ENCODE peak calls at places on chromosome 1, in six cellular contexts. One of them, this sample, is unnamed.

GRCh38 chr1:31216016-31216415 is 23.7 kb downstream of the NKAIN1 start:
- DNase-seq in lung: peak; percentile 42
- DNase-seq in GM23338: peak; percentile 55
- DNase-seq in lower lobe of right lung: no peak
- DNase-seq in HAP-1: peak; percentile 84
- DNase-seq in effector memory CD4-positive, alpha-beta T cell: no peak
- DNase-seq in this sample: peak; percentile 56

GRCh38 chr1:207239874-207240273 is 81.6 kb upstream of the CD55 start:
- DNase-seq in GM23338: no peak
- DNase-seq in HAP-1: no peak
- DNase-seq in lower lobe of right lung: no peak
- DNase-seq in lung: peak; percentile 44
- DNase-seq in effector memory CD4-positive, alpha-beta T cell: no peak
- DNase-seq in this sample: no peak

GRCh38 chr1:236142358-236143103 is at the start of gene GPR137B:
- DNase-seq in lung: no peak
- DNase-seq in lower lobe of right lung: peak; percentile 65
- DNase-seq in GM23338: peak; percentile 59
- DNase-seq in effector memory CD4-positive, alpha-beta T cell: peak; percentile 24
- DNase-seq in HAP-1: peak; percentile 71
- DNase-seq in this sample: no peak

GRCh38 chr1:146007048-146007784 is 10.8 kb upstream of the TXNIP start:
- DNase-seq in effector memory CD4-positive, alpha-beta T cell: peak; percentile 60
- DNase-seq in HAP-1: peak; percentile 78
- DNase-seq in GM23338: peak; percentile 87
- DNase-seq in lung: peak; percentile 71
- DNase-seq in lower lobe of right lung: no peak
- DNase-seq in this sample: peak; percentile 65

GRCh38 chr1:112267206-112267605 is 128.8 kb upstream of the CTTNBP2NL start:
- DNase-seq in HAP-1: no peak
- DNase-seq in lower lobe of right lung: no peak
- DNase-seq in effector memory CD4-positive, alpha-beta T cell: no peak
- DNase-seq in GM23338: no peak
- DNase-seq in lung: no peak
- DNase-seq in this sample: no peak

GRCh38 chr1:91684599-91685196 is 184.0 kb downstream of the CDC7 start:
- DNase-seq in lower lobe of right lung: no peak
- DNase-seq in HAP-1: no peak
- DNase-seq in effector memory CD4-positive, alpha-beta T cell: no peak
- DNase-seq in lung: no peak
- DNase-seq in GM23338: no peak
- DNase-seq in this sample: no peak

GRCh38 chr1:30704271-30704670 is 19.1 kb downstream of the MATN1 start:
- DNase-seq in lung: no peak
- DNase-seq in effector memory CD4-positive, alpha-beta T cell: no peak
- DNase-seq in HAP-1: no peak
- DNase-seq in GM23338: no peak
- DNase-seq in lower lobe of right lung: no peak
- DNase-seq in this sample: no peak

GRCh38 chr1:74748962-74749361 is 16.0 kb downstream of the TYW3 start:
- DNase-seq in HAP-1: no peak
- DNase-seq in lung: no peak
- DNase-seq in lower lobe of right lung: no peak
- DNase-seq in effector memory CD4-positive, alpha-beta T cell: no peak
- DNase-seq in GM23338: no peak
- DNase-seq in this sample: no peak

GRCh38 chr1:197683895-197684553 is 91.3 kb downstream of the DENND1B start:
- DNase-seq in HAP-1: no peak
- DNase-seq in effector memory CD4-positive, alpha-beta T cell: no peak
- DNase-seq in lung: no peak
- DNase-seq in lower lobe of right lung: no peak
- DNase-seq in GM23338: no peak
- DNase-seq in this sample: no peak

GRCh38 chr1:112335351-112335750 is 60.7 kb upstream of the CTTNBP2NL start:
- DNase-seq in lower lobe of right lung: no peak
- DNase-seq in HAP-1: no peak
- DNase-seq in GM23338: no peak
- DNase-seq in lung: no peak
- DNase-seq in effector memory CD4-positive, alpha-beta T cell: no peak
- DNase-seq in this sample: no peak

GRCh38 chr1:14606632-14607031 is 8.1 kb downstream of the KAZN start:
- DNase-seq in effector memory CD4-positive, alpha-beta T cell: no peak
- DNase-seq in HAP-1: no peak
- DNase-seq in lower lobe of right lung: no peak
- DNase-seq in GM23338: no peak
- DNase-seq in lung: no peak
- DNase-seq in this sample: no peak

GRCh38 chr1:203051841-203052324 is 25.6 kb downstream of the PPFIA4 start:
- DNase-seq in GM23338: no peak
- DNase-seq in effector memory CD4-positive, alpha-beta T cell: no peak
- DNase-seq in lower lobe of right lung: no peak
- DNase-seq in lung: no peak
- DNase-seq in HAP-1: no peak
- DNase-seq in this sample: no peak

GRCh38 chr1:12481928-12482327 is 136.1 kb downstream of the DHRS3 start:
- DNase-seq in effector memory CD4-positive, alpha-beta T cell: no peak
- DNase-seq in HAP-1: no peak
- DNase-seq in lower lobe of right lung: no peak
- DNase-seq in GM23338: no peak
- DNase-seq in lung: no peak
- DNase-seq in this sample: no peak

GRCh38 chr1:109923131-109923945 is 12.7 kb downstream of the CSF1 start:
- DNase-seq in effector memory CD4-positive, alpha-beta T cell: no peak
- DNase-seq in HAP-1: peak; percentile 42
- DNase-seq in GM23338: peak; percentile 83
- DNase-seq in lower lobe of right lung: no peak
- DNase-seq in lung: no peak
- DNase-seq in this sample: no peak

GRCh38 chr1:22508991-22509390 is 54.3 kb upstream of the EPHA8 start:
- DNase-seq in lung: no peak
- DNase-seq in HAP-1: no peak
- DNase-seq in effector memory CD4-positive, alpha-beta T cell: no peak
- DNase-seq in lower lobe of right lung: no peak
- DNase-seq in GM23338: no peak
- DNase-seq in this sample: no peak

GRCh38 chr1:35499230-35499629 is 58.0 kb downstream of the KIAA0319L start:
- DNase-seq in lower lobe of right lung: no peak
- DNase-seq in GM23338: no peak
- DNase-seq in HAP-1: no peak
- DNase-seq in effector memory CD4-positive, alpha-beta T cell: no peak
- DNase-seq in lung: no peak
- DNase-seq in this sample: no peak

GRCh38 chr1:2193514-2194251 is 889 bp downstream of the FAAP20 start:
- DNase-seq in lung: no peak
- DNase-seq in GM23338: peak; percentile 51
- DNase-seq in HAP-1: no peak
- DNase-seq in effector memory CD4-positive, alpha-beta T cell: no peak
- DNase-seq in lower lobe of right lung: no peak
- DNase-seq in this sample: no peak

GRCh38 chr1:192538407-192539311 is 36.9 kb upstream of the RGS1 start:
- DNase-seq in effector memory CD4-positive, alpha-beta T cell: no peak
- DNase-seq in lower lobe of right lung: no peak
- DNase-seq in lung: no peak
- DNase-seq in GM23338: no peak
- DNase-seq in HAP-1: peak; percentile 64
- DNase-seq in this sample: no peak

GRCh38 chr1:115314111-115314510 is 23.9 kb downstream of the NGF start:
- DNase-seq in effector memory CD4-positive, alpha-beta T cell: no peak
- DNase-seq in GM23338: no peak
- DNase-seq in lung: no peak
- DNase-seq in lower lobe of right lung: no peak
- DNase-seq in HAP-1: no peak
- DNase-seq in this sample: no peak

GRCh38 chr1:162279099-162279498 is 97.6 kb downstream of the SPATA46 start:
- DNase-seq in effector memory CD4-positive, alpha-beta T cell: no peak
- DNase-seq in GM23338: no peak
- DNase-seq in lung: no peak
- DNase-seq in lower lobe of right lung: no peak
- DNase-seq in HAP-1: no peak
- DNase-seq in this sample: no peak

GRCh38 chr1:18651727-18652126 is 21.1 kb downstream of the PAX7 start:
- DNase-seq in lung: no peak
- DNase-seq in effector memory CD4-positive, alpha-beta T cell: no peak
- DNase-seq in HAP-1: no peak
- DNase-seq in GM23338: peak; percentile 89
- DNase-seq in lower lobe of right lung: no peak
- DNase-seq in this sample: no peak

GRCh38 chr1:201408176-201408814 is 9.2 kb upstream of the LAD1 start:
- DNase-seq in GM23338: peak; percentile 93
- DNase-seq in effector memory CD4-positive, alpha-beta T cell: peak; percentile 36
- DNase-seq in HAP-1: peak; percentile 90
- DNase-seq in lower lobe of right lung: peak; percentile 88
- DNase-seq in lung: peak; percentile 83
- DNase-seq in this sample: peak; percentile 85

GRCh38 chr1:245751671-245752070 is 596.9 kb downstream of the KIF26B start:
- DNase-seq in HAP-1: no peak
- DNase-seq in lung: no peak
- DNase-seq in lower lobe of right lung: no peak
- DNase-seq in GM23338: no peak
- DNase-seq in effector memory CD4-positive, alpha-beta T cell: no peak
- DNase-seq in this sample: no peak

GRCh38 chr1:109490029-109490933 is 3.6 kb upstream of the CYB561D1 start:
- DNase-seq in effector memory CD4-positive, alpha-beta T cell: peak; percentile 49
- DNase-seq in HAP-1: peak; percentile 83
- DNase-seq in lower lobe of right lung: no peak
- DNase-seq in GM23338: peak; percentile 76
- DNase-seq in lung: peak; percentile 68
- DNase-seq in this sample: no peak

GRCh38 chr1:41342774-41343355 is 18.4 kb upstream of the FOXO6 start:
- DNase-seq in effector memory CD4-positive, alpha-beta T cell: no peak
- DNase-seq in lung: no peak
- DNase-seq in lower lobe of right lung: no peak
- DNase-seq in GM23338: no peak
- DNase-seq in HAP-1: peak; percentile 3
- DNase-seq in this sample: no peak

GRCh38 chr1:67339623-67340343 is 32.1 kb downstream of the IL12RB2 start:
- DNase-seq in HAP-1: no peak
- DNase-seq in GM23338: no peak
- DNase-seq in effector memory CD4-positive, alpha-beta T cell: no peak
- DNase-seq in lung: no peak
- DNase-seq in lower lobe of right lung: no peak
- DNase-seq in this sample: no peak

GRCh38 chr1:243727503-243728191 is 122.4 kb downstream of the AKT3 start:
- DNase-seq in HAP-1: no peak
- DNase-seq in effector memory CD4-positive, alpha-beta T cell: no peak
- DNase-seq in GM23338: no peak
- DNase-seq in lower lobe of right lung: no peak
- DNase-seq in lung: no peak
- DNase-seq in this sample: no peak

GRCh38 chr1:25100151-25100841 is 132.0 kb downstream of the SYF2 start:
- DNase-seq in effector memory CD4-positive, alpha-beta T cell: no peak
- DNase-seq in GM23338: no peak
- DNase-seq in lung: no peak
- DNase-seq in HAP-1: no peak
- DNase-seq in lower lobe of right lung: no peak
- DNase-seq in this sample: no peak

GRCh38 chr1:54355931-54356679 is 50.1 kb downstream of the SSBP3 start:
- DNase-seq in lung: no peak
- DNase-seq in lower lobe of right lung: no peak
- DNase-seq in HAP-1: no peak
- DNase-seq in effector memory CD4-positive, alpha-beta T cell: no peak
- DNase-seq in GM23338: no peak
- DNase-seq in this sample: no peak

GRCh38 chr1:54352755-54353154 is 53.4 kb downstream of the SSBP3 start:
- DNase-seq in lung: no peak
- DNase-seq in lower lobe of right lung: no peak
- DNase-seq in effector memory CD4-positive, alpha-beta T cell: no peak
- DNase-seq in HAP-1: no peak
- DNase-seq in GM23338: no peak
- DNase-seq in this sample: no peak

GRCh38 chr1:54353959-54354358 is 52.2 kb downstream of the SSBP3 start:
- DNase-seq in lung: no peak
- DNase-seq in effector memory CD4-positive, alpha-beta T cell: no peak
- DNase-seq in HAP-1: no peak
- DNase-seq in GM23338: no peak
- DNase-seq in lower lobe of right lung: no peak
- DNase-seq in this sample: no peak

GRCh38 chr1:54356680-54357147 is 49.5 kb downstream of the SSBP3 start:
- DNase-seq in lower lobe of right lung: no peak
- DNase-seq in lung: no peak
- DNase-seq in GM23338: no peak
- DNase-seq in effector memory CD4-positive, alpha-beta T cell: no peak
- DNase-seq in HAP-1: no peak
- DNase-seq in this sample: no peak

GRCh38 chr1:54354899-54355298 is 51.3 kb downstream of the SSBP3 start:
- DNase-seq in effector memory CD4-positive, alpha-beta T cell: no peak
- DNase-seq in lung: no peak
- DNase-seq in GM23338: no peak
- DNase-seq in HAP-1: no peak
- DNase-seq in lower lobe of right lung: no peak
- DNase-seq in this sample: no peak
- H3K4me1 ChIP-seq in effector memory CD4-positive, alpha-beta T cell: peaks cover 23% of the 10 kb centered on the region
- H3K4me1 ChIP-seq in lung: peaks cover 20% of the 10 kb centered on the region
- H3K4me1 ChIP-seq in GM23338: peaks cover 88% of the 10 kb centered on the region
- H3K4me1 ChIP-seq in HAP-1: peaks cover 7% of the 10 kb centered on the region
- H3K4me1 ChIP-seq in lower lobe of right lung: peaks cover 54% of the 10 kb centered on the region
- H3K4me1 ChIP-seq in this sample: peaks cover 54% of the 10 kb centered on the region

GRCh38 chr1:212292250-212292924 is 7.2 kb downstream of the PPP2R5A start:
- DNase-seq in effector memory CD4-positive, alpha-beta T cell: no peak
- DNase-seq in lower lobe of right lung: no peak
- DNase-seq in lung: no peak
- DNase-seq in HAP-1: no peak
- DNase-seq in GM23338: no peak
- DNase-seq in this sample: no peak
- H3K4me1 ChIP-seq in effector memory CD4-positive, alpha-beta T cell: peaks cover 35% of the 10 kb centered on the region
- H3K4me1 ChIP-seq in lower lobe of right lung: peaks cover 76% of the 10 kb centered on the region
- H3K4me1 ChIP-seq in lung: peaks cover 6% of the 10 kb centered on the region
- H3K4me1 ChIP-seq in HAP-1: peaks cover 22% of the 10 kb centered on the region
- H3K4me1 ChIP-seq in GM23338: peaks cover 30% of the 10 kb centered on the region
- H3K4me1 ChIP-seq in this sample: no peaks in the 10 kb centered on the region

DNA sequence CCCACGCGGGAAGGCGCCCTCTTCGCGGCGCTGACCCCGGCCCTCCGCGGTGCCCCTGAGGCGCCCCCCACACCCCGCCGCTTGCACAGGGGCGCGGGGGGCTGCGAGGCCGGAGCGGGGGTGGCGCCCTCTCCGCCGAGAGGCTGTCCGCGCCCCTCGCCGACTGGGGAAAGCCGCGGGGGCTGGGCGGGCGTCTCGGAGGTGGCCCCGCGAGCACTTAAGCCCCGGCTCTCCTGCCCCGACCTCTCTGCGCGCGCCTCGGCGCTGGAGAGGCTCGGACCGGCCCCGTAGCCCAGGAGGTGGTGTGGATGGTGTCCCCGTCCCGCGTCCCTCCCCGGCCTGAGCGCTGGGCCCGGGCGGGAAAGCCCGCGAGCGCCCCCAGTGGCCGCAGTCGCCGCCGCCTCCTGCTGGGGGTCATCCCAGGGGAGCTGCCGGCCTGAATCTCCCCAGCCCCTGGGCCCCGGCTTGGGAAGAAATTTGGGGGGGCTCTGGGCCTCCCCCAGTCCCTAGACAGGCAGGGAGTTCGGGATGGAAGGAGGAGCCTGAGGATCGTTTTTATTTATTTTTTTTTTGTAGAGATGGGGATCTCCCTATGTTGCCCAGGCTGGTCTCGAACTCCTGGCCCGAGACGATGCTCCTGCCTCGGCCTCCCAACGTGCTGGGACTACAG is 1.9 kb upstream of the HES4 start:
- DNase-seq in HAP-1: peak; percentile 91
- DNase-seq in lower lobe of right lung: peak; percentile 86
- DNase-seq in effector memory CD4-positive, alpha-beta T cell: peak; percentile 51
- DNase-seq in lung: peak; percentile 74
- DNase-seq in GM23338: peak; percentile 76
- DNase-seq in this sample: no peak
- H3K4me1 ChIP-seq in HAP-1: peaks cover 8% of the 10 kb centered on the region
- H3K4me1 ChIP-seq in lower lobe of right lung: peaks cover 50% of the 10 kb centered on the region
- H3K4me1 ChIP-seq in effector memory CD4-positive, alpha-beta T cell: peaks cover 51% of the 10 kb centered on the region
- H3K4me1 ChIP-seq in lung: peaks cover 31% of the 10 kb centered on the region
- H3K4me1 ChIP-seq in GM23338: peaks cover 16% of the 10 kb centered on the region
- H3K4me1 ChIP-seq in this sample: peaks cover 43% of the 10 kb centered on the region

GRCh38 chr1:16209847-16210407 is 2.5 kb downstream of the ARHGEF19 start:
- DNase-seq in lung: no peak
- DNase-seq in HAP-1: no peak
- DNase-seq in effector memory CD4-positive, alpha-beta T cell: no peak
- DNase-seq in lower lobe of right lung: no peak
- DNase-seq in GM23338: no peak
- DNase-seq in this sample: no peak
- H3K4me1 ChIP-seq in lung: peaks cover 2% of the 10 kb centered on the region
- H3K4me1 ChIP-seq in HAP-1: peaks cover 11% of the 10 kb centered on the region
- H3K4me1 ChIP-seq in effector memory CD4-positive, alpha-beta T cell: peaks cover 11% of the 10 kb centered on the region
- H3K4me1 ChIP-seq in lower lobe of right lung: peaks cover 27% of the 10 kb centered on the region
- H3K4me1 ChIP-seq in GM23338: peaks cover 43% of the 10 kb centered on the region
- H3K4me1 ChIP-seq in this sample: peaks cover 10% of the 10 kb centered on the region

This sample was measured in NT2/D1.